ENCODE peak calls at places on chromosomes 13 and 19, in ten cellular contexts. One of them, this sample, is unnamed.

GRCh38 chr19:49988433-49988832 is 27.5 kb upstream of the SIGLEC11 start:
- DNase-seq in AG10803: peak
- DNase-seq in tibial nerve: no peak
- DNase-seq in GM06990: no peak
- DNase-seq in fibroblast of lung: peak
- DNase-seq in NB4: no peak
- DNase-seq in body of pancreas: no peak
- DNase-seq in Caco-2: no peak
- DNase-seq in AG04450: peak
- DNase-seq in testis: no peak
- DNase-seq in this sample: no peak

GRCh38 chr19:1449467-1450442 is at the start of gene APC2:
- DNase-seq in AG10803: peak
- DNase-seq in tibial nerve: no peak
- DNase-seq in GM06990: no peak
- DNase-seq in fibroblast of lung: peak
- DNase-seq in NB4: no peak
- DNase-seq in body of pancreas: no peak
- DNase-seq in Caco-2: no peak
- DNase-seq in AG04450: no peak
- DNase-seq in testis: no peak
- DNase-seq in this sample: no peak

GRCh38 chr19:40806385-40807146 is 7.6 kb downstream of the EGLN2 start:
- DNase-seq in AG10803: peak
- DNase-seq in tibial nerve: peak
- DNase-seq in GM06990: peak
- DNase-seq in fibroblast of lung: peak
- DNase-seq in NB4: peak
- DNase-seq in body of pancreas: peak
- DNase-seq in Caco-2: peak
- DNase-seq in AG04450: peak
- DNase-seq in testis: peak
- DNase-seq in this sample: peak

GRCh38 chr13:25687622-25688225 is 315.9 kb downstream of the ATP8A2 start:
- DNase-seq in AG10803: no peak
- DNase-seq in tibial nerve: no peak
- DNase-seq in GM06990: no peak
- DNase-seq in fibroblast of lung: peak
- DNase-seq in NB4: no peak
- DNase-seq in body of pancreas: no peak
- DNase-seq in Caco-2: no peak
- DNase-seq in AG04450: no peak
- DNase-seq in testis: no peak
- DNase-seq in this sample: no peak

GRCh38 chr13:112588490-112589297 is 741 bp upstream of the TUBGCP3 start:
- DNase-seq in AG10803: no peak
- DNase-seq in tibial nerve: no peak
- DNase-seq in GM06990: no peak
- DNase-seq in fibroblast of lung: peak
- DNase-seq in NB4: peak
- DNase-seq in body of pancreas: peak
- DNase-seq in Caco-2: peak
- DNase-seq in AG04450: no peak
- DNase-seq in testis: no peak
- DNase-seq in this sample: no peak

GRCh38 chr19:49555600-49556411 is 24.6 kb downstream of the NOSIP start:
- DNase-seq in AG10803: peak
- DNase-seq in tibial nerve: peak
- DNase-seq in GM06990: no peak
- DNase-seq in fibroblast of lung: peak
- DNase-seq in NB4: peak
- DNase-seq in body of pancreas: peak
- DNase-seq in Caco-2: peak
- DNase-seq in AG04450: no peak
- DNase-seq in testis: peak
- DNase-seq in this sample: no peak

GRCh38 chr19:15445807-15446376 is 3.9 kb downstream of the WIZ start:
- DNase-seq in AG10803: no peak
- DNase-seq in tibial nerve: no peak
- DNase-seq in GM06990: no peak
- DNase-seq in fibroblast of lung: no peak
- DNase-seq in NB4: no peak
- DNase-seq in body of pancreas: no peak
- DNase-seq in Caco-2: no peak
- DNase-seq in AG04450: no peak
- DNase-seq in testis: peak
- DNase-seq in this sample: no peak

GRCh38 chr19:17681505-17682125 is 6.5 kb downstream of the UNC13A start:
- DNase-seq in AG10803: peak
- DNase-seq in tibial nerve: no peak
- DNase-seq in GM06990: peak
- DNase-seq in fibroblast of lung: peak
- DNase-seq in NB4: peak
- DNase-seq in body of pancreas: peak
- DNase-seq in Caco-2: peak
- DNase-seq in AG04450: peak
- DNase-seq in testis: peak
- DNase-seq in this sample: peak

GRCh38 chr13:22235285-22235949 is 564.5 kb downstream of the FGF9 start:
- DNase-seq in AG10803: no peak
- DNase-seq in tibial nerve: no peak
- DNase-seq in GM06990: no peak
- DNase-seq in fibroblast of lung: no peak
- DNase-seq in NB4: no peak
- DNase-seq in body of pancreas: no peak
- DNase-seq in Caco-2: no peak
- DNase-seq in AG04450: no peak
- DNase-seq in testis: no peak
- DNase-seq in this sample: no peak

GRCh38 chr13:94667190-94667589 is 45.2 kb downstream of the SOX21 start:
- DNase-seq in AG10803: no peak
- DNase-seq in tibial nerve: no peak
- DNase-seq in GM06990: no peak
- DNase-seq in fibroblast of lung: no peak
- DNase-seq in NB4: peak
- DNase-seq in body of pancreas: no peak
- DNase-seq in Caco-2: no peak
- DNase-seq in AG04450: no peak
- DNase-seq in testis: no peak
- DNase-seq in this sample: no peak

GRCh38 chr13:79226938-79227337 is 179.1 kb downstream of the RBM26 start:
- DNase-seq in AG10803: no peak
- DNase-seq in tibial nerve: no peak
- DNase-seq in GM06990: no peak
- DNase-seq in fibroblast of lung: no peak
- DNase-seq in NB4: no peak
- DNase-seq in body of pancreas: no peak
- DNase-seq in Caco-2: no peak
- DNase-seq in AG04450: no peak
- DNase-seq in testis: no peak
- DNase-seq in this sample: no peak

GRCh38 chr13:111418101-111418500 is 97.7 kb downstream of the TEX29 start:
- DNase-seq in AG10803: no peak
- DNase-seq in tibial nerve: no peak
- DNase-seq in GM06990: no peak
- DNase-seq in fibroblast of lung: no peak
- DNase-seq in NB4: no peak
- DNase-seq in body of pancreas: no peak
- DNase-seq in Caco-2: no peak
- DNase-seq in AG04450: no peak
- DNase-seq in testis: no peak
- DNase-seq in this sample: no peak

GRCh38 chr19:29665826-29666633 is 769 bp downstream of the PLEKHF1 start:
- DNase-seq in AG10803: peak
- DNase-seq in tibial nerve: no peak
- DNase-seq in GM06990: no peak
- DNase-seq in fibroblast of lung: peak
- DNase-seq in NB4: no peak
- DNase-seq in body of pancreas: peak
- DNase-seq in Caco-2: peak
- DNase-seq in AG04450: no peak
- DNase-seq in testis: peak
- DNase-seq in this sample: no peak

GRCh38 chr19:8654591-8655339 is 24.3 kb downstream of the NFILZ start:
- DNase-seq in AG10803: peak
- DNase-seq in tibial nerve: no peak
- DNase-seq in GM06990: peak
- DNase-seq in fibroblast of lung: peak
- DNase-seq in NB4: peak
- DNase-seq in body of pancreas: peak
- DNase-seq in Caco-2: peak
- DNase-seq in AG04450: no peak
- DNase-seq in testis: peak
- DNase-seq in this sample: no peak

GRCh38 chr13:80116107-80116506 is 224.8 kb downstream of the SPRY2 start:
- DNase-seq in AG10803: peak
- DNase-seq in tibial nerve: no peak
- DNase-seq in GM06990: no peak
- DNase-seq in fibroblast of lung: peak
- DNase-seq in NB4: no peak
- DNase-seq in body of pancreas: no peak
- DNase-seq in Caco-2: no peak
- DNase-seq in AG04450: peak
- DNase-seq in testis: no peak
- DNase-seq in this sample: peak

GRCh38 chr13:89514534-89515312 is 1832.8 kb upstream of the MIR17HG start:
- DNase-seq in AG10803: no peak
- DNase-seq in tibial nerve: no peak
- DNase-seq in GM06990: no peak
- DNase-seq in fibroblast of lung: peak
- DNase-seq in NB4: no peak
- DNase-seq in body of pancreas: peak
- DNase-seq in Caco-2: peak
- DNase-seq in AG04450: peak
- DNase-seq in testis: no peak
- DNase-seq in this sample: no peak

GRCh38 chr13:93857126-93857525 is 622.4 kb downstream of the DCT start:
- DNase-seq in AG10803: peak
- DNase-seq in tibial nerve: no peak
- DNase-seq in GM06990: no peak
- DNase-seq in fibroblast of lung: peak
- DNase-seq in NB4: no peak
- DNase-seq in body of pancreas: no peak
- DNase-seq in Caco-2: no peak
- DNase-seq in AG04450: peak
- DNase-seq in testis: no peak
- DNase-seq in this sample: no peak

GRCh38 chr19:13417054-13417453 is 89.2 kb downstream of the CACNA1A start:
- DNase-seq in AG10803: no peak
- DNase-seq in tibial nerve: no peak
- DNase-seq in GM06990: peak
- DNase-seq in fibroblast of lung: no peak
- DNase-seq in NB4: no peak
- DNase-seq in body of pancreas: peak
- DNase-seq in Caco-2: no peak
- DNase-seq in AG04450: no peak
- DNase-seq in testis: peak
- DNase-seq in this sample: no peak
- H3K4me3 ChIP-seq in AG10803: no peak
- H3K4me3 ChIP-seq in tibial nerve: no peak
- H3K4me3 ChIP-seq in GM06990: no peak
- H3K4me3 ChIP-seq in fibroblast of lung: no peak
- H3K4me3 ChIP-seq in NB4: no peak
- H3K4me3 ChIP-seq in body of pancreas: no peak
- H3K4me3 ChIP-seq in Caco-2: no peak
- H3K4me3 ChIP-seq in AG04450: no peak
- H3K4me3 ChIP-seq in testis: no peak
- H3K4me3 ChIP-seq in this sample: no peak

GRCh38 chr19:52690395-52691214 is 44.2 kb downstream of the ZNF611 start:
- DNase-seq in AG10803: peak
- DNase-seq in tibial nerve: peak
- DNase-seq in GM06990: peak
- DNase-seq in fibroblast of lung: peak
- DNase-seq in NB4: peak
- DNase-seq in body of pancreas: peak
- DNase-seq in Caco-2: peak
- DNase-seq in AG04450: peak
- DNase-seq in testis: peak
- DNase-seq in this sample: peak
- TF ChIP-seq CTCF in AG10803: no peak
- TF ChIP-seq CTCF in tibial nerve: no peak
- TF ChIP-seq CTCF in GM06990: no peak
- TF ChIP-seq CTCF in fibroblast of lung: no peak
- TF ChIP-seq CTCF in NB4: no peak
- TF ChIP-seq CTCF in body of pancreas: no peak
- TF ChIP-seq CTCF in Caco-2: peak
- TF ChIP-seq CTCF in AG04450: no peak
- TF ChIP-seq CTCF in testis: no peak
- TF ChIP-seq CTCF in this sample: no peak

GRCh38 chr13:99067160-99067985 is 89.5 kb upstream of the DOCK9 start:
- DNase-seq in AG10803: peak
- DNase-seq in tibial nerve: no peak
- DNase-seq in GM06990: no peak
- DNase-seq in fibroblast of lung: peak
- DNase-seq in NB4: no peak
- DNase-seq in body of pancreas: no peak
- DNase-seq in Caco-2: peak
- DNase-seq in AG04450: no peak
- DNase-seq in testis: no peak
- DNase-seq in this sample: peak
- H3K4me3 ChIP-seq in AG10803: no peak
- H3K4me3 ChIP-seq in tibial nerve: no peak
- H3K4me3 ChIP-seq in GM06990: no peak
- H3K4me3 ChIP-seq in fibroblast of lung: no peak
- H3K4me3 ChIP-seq in NB4: no peak
- H3K4me3 ChIP-seq in body of pancreas: no peak
- H3K4me3 ChIP-seq in Caco-2: no peak
- H3K4me3 ChIP-seq in AG04450: no peak
- H3K4me3 ChIP-seq in testis: no peak
- H3K4me3 ChIP-seq in this sample: no peak

GRCh38 chr13:114045113-114045735 is 71.3 kb upstream of the C13orf46 start:
- DNase-seq in AG10803: no peak
- DNase-seq in tibial nerve: no peak
- DNase-seq in GM06990: no peak
- DNase-seq in fibroblast of lung: peak
- DNase-seq in NB4: peak
- DNase-seq in body of pancreas: no peak
- DNase-seq in Caco-2: no peak
- DNase-seq in AG04450: no peak
- DNase-seq in testis: no peak
- DNase-seq in this sample: no peak

GRCh38 chr13:114044486-114044885 is 70.6 kb upstream of the C13orf46 start:
- DNase-seq in AG10803: peak
- DNase-seq in tibial nerve: no peak
- DNase-seq in GM06990: no peak
- DNase-seq in fibroblast of lung: peak
- DNase-seq in NB4: peak
- DNase-seq in body of pancreas: no peak
- DNase-seq in Caco-2: no peak
- DNase-seq in AG04450: no peak
- DNase-seq in testis: no peak
- DNase-seq in this sample: no peak

GRCh38 chr13:114042066-114042815 is 68.4 kb upstream of the C13orf46 start:
- DNase-seq in AG10803: no peak
- DNase-seq in tibial nerve: no peak
- DNase-seq in GM06990: no peak
- DNase-seq in fibroblast of lung: no peak
- DNase-seq in NB4: no peak
- DNase-seq in body of pancreas: no peak
- DNase-seq in Caco-2: no peak
- DNase-seq in AG04450: no peak
- DNase-seq in testis: no peak
- DNase-seq in this sample: no peak

GRCh38 chr13:114041493-114041892 is 67.6 kb upstream of the C13orf46 start:
- DNase-seq in AG10803: no peak
- DNase-seq in tibial nerve: no peak
- DNase-seq in GM06990: no peak
- DNase-seq in fibroblast of lung: no peak
- DNase-seq in NB4: no peak
- DNase-seq in body of pancreas: no peak
- DNase-seq in Caco-2: no peak
- DNase-seq in AG04450: no peak
- DNase-seq in testis: no peak
- DNase-seq in this sample: no peak

GRCh38 chr13:114043421-114044053 is 69.7 kb upstream of the C13orf46 start:
- DNase-seq in AG10803: peak
- DNase-seq in tibial nerve: peak
- DNase-seq in GM06990: no peak
- DNase-seq in fibroblast of lung: peak
- DNase-seq in NB4: peak
- DNase-seq in body of pancreas: peak
- DNase-seq in Caco-2: no peak
- DNase-seq in AG04450: peak
- DNase-seq in testis: no peak
- DNase-seq in this sample: peak
- TF ChIP-seq CTCF in AG10803: peak
- TF ChIP-seq CTCF in tibial nerve: no peak
- TF ChIP-seq CTCF in GM06990: peak
- TF ChIP-seq CTCF in fibroblast of lung: peak
- TF ChIP-seq CTCF in NB4: peak
- TF ChIP-seq CTCF in body of pancreas: no peak
- TF ChIP-seq CTCF in Caco-2: no peak
- TF ChIP-seq CTCF in AG04450: peak
- TF ChIP-seq CTCF in testis: no peak
- TF ChIP-seq CTCF in this sample: no peak

This sample was measured in HFF-Myc.